ENCODE peak calls at places on chromosomes 12 and 14, in four cellular contexts. C, A, K and W are unnamed samples.

GRCh38 chr12:53328043-53328435 is 6.6 kb upstream of the AAAS start:
- DNase-seq in K (no peak), A (no peak), C (no peak), W (no peak)

GRCh38 chr12:56676851-56677601 is 11.1 kb downstream of the PTGES3 start:
- DNase-seq in K (peak; percentile 34), C (no peak), A (peak; percentile 15), W (no peak)

GRCh38 chr14:21917699-21918436 is 244.2 kb upstream of the OR4E1 start:
- DNase-seq in K (peak; percentile 28), A (no peak), C (no peak), W (peak; percentile 54)

GRCh38 chr12:2833810-2834209 is 1.0 kb downstream of the NRIP2 start:
- DNase-seq in A (no peak), C (peak; percentile 38), K (no peak), W (no peak)

GRCh38 chr12:104314242-104314614 is 10.7 kb downstream of the EID3 start:
- DNase-seq in A (no peak), C (no peak), K (no peak), W (no peak)

GRCh38 chr12:29234965-29235364 is 85.9 kb downstream of the FAR2 start:
- DNase-seq in K (no peak), C (no peak), A (no peak), W (no peak)

GRCh38 chr14:74922752-74923401 is at the start of gene RPS6KL1:
- DNase-seq in K (peak; percentile 88), A (peak; percentile 85), C (peak; percentile 92), W (peak; percentile 96)

GRCh38 chr14:88998027-88998426 is 173.6 kb downstream of the TTC8 start:
- DNase-seq in A (no peak), K (no peak), C (no peak), W (no peak)

GRCh38 chr14:69600304-69600891 is 11.0 kb upstream of the SUSD6 start:
- DNase-seq in A (no peak), K (no peak), C (no peak), W (no peak)
- TF ChIP-seq CTCF in A (no peak), K (no peak), C (no peak), W (no peak)

DNA sequence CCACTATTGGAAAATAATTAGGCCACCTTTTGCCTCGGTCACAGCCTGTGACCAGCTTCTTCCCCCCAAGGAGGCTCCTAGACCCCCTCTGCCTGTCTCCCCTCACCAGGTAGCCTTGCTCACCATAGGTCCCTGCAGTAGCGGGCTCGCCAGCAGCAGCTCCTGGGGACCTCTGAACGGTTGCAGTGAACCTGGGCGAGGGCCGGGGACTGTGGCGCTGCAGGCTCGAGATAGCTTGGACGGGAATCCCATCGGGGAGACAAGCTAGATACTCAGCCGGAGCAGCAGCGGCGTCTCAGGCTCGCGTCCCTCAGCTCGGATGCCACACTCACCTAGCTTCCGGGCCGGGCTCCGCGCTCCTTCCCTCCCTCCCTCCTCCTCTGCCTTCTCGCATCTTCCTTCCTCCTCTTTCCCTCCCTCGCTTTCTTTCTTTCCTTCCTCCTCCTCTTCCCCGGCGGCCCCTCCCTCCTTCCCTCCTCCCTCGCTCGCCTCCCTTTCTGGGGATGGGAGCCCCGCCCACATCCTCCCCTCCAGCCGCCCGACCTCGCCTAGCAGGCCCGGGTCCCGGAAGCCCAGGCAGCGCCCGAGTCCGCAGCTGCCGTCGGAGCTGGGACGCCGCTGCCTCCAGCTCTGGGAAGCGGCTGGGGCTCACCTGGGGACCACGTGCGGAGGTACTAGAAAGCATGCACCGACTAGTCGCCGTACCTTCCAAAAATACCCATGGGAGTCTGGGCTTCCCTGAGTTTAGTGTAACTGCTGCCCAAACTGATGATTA is at the start of gene BMP4:
- DNase-seq in C (peak; percentile 86), A (peak; percentile 70), K (peak; percentile 77), W (peak; percentile 53)
- TF ChIP-seq POLR2A in C (no peak), A (no peak), K (peak; percentile 55), W (no peak)

GRCh38 chr12:111034148-111034910 is 114.0 kb upstream of the MYL2 start:
- DNase-seq in A (no peak), C (no peak), K (no peak), W (no peak)
- H3K27ac ChIP-seq in A (no peak within 1 kb of the TSS), C (no peak within 1 kb of the TSS), K (no peak within 1 kb of the TSS), W (no peak within 1 kb of the TSS)

GRCh38 chr14:102524451-102525212 is 15.1 kb upstream of the ANKRD9 start:
- DNase-seq in C (peak; percentile 100), K (peak; percentile 100), A (peak; percentile 99), W (peak; percentile 100)
- TF ChIP-seq CTCF in C (peak; percentile 100), K (peak; percentile 99), A (peak; percentile 99), W (peak; percentile 100)

GRCh38 chr14:104665092-104665662 is 24.2 kb upstream of the INF2 start:
- DNase-seq in C (no peak), K (no peak), A (no peak), W (no peak)

GRCh38 chr14:104666981-104667380 is 22.4 kb upstream of the INF2 start:
- DNase-seq in K (no peak), A (no peak), C (no peak), W (no peak)

GRCh38 chr14:104664588-104664987 is 24.8 kb upstream of the INF2 start:
- DNase-seq in A (no peak), C (no peak), K (no peak), W (no peak)

GRCh38 chr14:104664107-104664506 is 25.3 kb upstream of the INF2 start:
- DNase-seq in A (no peak), K (no peak), C (no peak), W (no peak)

GRCh38 chr14:104665663-104666522 is 23.5 kb upstream of the INF2 start:
- DNase-seq in K (peak; percentile 75), C (no peak), A (peak; percentile 53), W (peak; percentile 58)
- TF ChIP-seq POLR2A in K (no peak), C (no peak), A (no peak), W (peak; percentile 7)

DNA sequence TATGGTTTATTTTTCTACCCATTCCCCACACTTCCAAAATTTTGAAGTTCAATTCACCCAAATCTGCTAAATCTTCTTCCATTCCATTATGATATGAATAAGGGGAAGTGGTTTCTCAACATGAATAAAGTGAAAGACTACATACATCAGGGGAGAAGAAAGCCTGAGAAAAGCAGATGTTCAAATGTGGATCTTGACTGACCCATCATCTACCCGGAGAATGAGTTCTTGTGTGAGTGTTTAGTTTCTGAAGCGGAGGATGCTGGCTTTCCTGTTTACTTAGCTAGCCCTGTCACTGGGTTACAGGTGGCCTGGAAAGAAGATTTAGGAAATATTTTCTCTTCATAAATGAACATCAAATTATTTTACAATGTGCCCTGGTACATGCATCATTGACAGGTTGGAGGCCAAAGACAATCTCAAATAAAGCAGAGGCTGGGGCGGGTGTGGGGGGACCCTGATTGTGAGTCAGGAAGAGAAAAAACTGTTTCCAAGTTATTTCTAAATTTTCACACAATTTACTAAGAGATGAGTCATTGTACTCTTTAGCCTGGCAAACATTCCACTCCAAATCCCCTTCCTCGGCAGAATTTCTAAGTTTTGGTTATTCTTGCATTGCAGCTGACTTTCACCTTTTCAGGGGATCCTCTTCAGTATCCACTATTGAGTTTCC is 135.6 kb downstream of the SLC25A21 start:
- DNase-seq in K (no peak), C (no peak), A (no peak), W (no peak)
- H3K27ac ChIP-seq in K (no peak overlapping the region), C (no peak overlapping the region), A (no peak overlapping the region), W (no peak overlapping the region)

GRCh38 chr12:119673634-119674033 is 5.7 kb downstream of the PRKAB1 start:
- DNase-seq in A (no peak), C (peak; percentile 45), K (peak; percentile 59), W (no peak)
- TF ChIP-seq CTCF in A (no peak), C (no peak), K (no peak), W (no peak)

GRCh38 chr14:67816326-67817009 is at the start of gene ZFYVE26:
- DNase-seq in K (peak; percentile 94), C (peak; percentile 94), A (peak; percentile 94), W (peak; percentile 93)

GRCh38 chr14:67821121-67821520 is 1.5 kb downstream of the RAD51B start:
- DNase-seq in K (no peak), A (no peak), C (no peak), W (no peak)

GRCh38 chr14:67820428-67820881 is 876 bp downstream of the RAD51B start:
- DNase-seq in K (peak; percentile 36), C (no peak), A (no peak), W (no peak)

GRCh38 chr14:67817750-67818438 is 1.5 kb upstream of the ZFYVE26 start:
- DNase-seq in C (no peak), A (no peak), K (no peak), W (no peak)

GRCh38 chr14:67819563-67820411 is at the start of gene RAD51B:
- DNase-seq in A (peak; percentile 86), K (peak; percentile 89), C (peak; percentile 88), W (peak; percentile 90)
- TF ChIP-seq POLR2A in A (no peak), K (no peak), C (no peak), W (peak; percentile 29)